ENCODE peak calls at places on chromosome 6, in six cellular contexts. S is HAP-1; V is fibroblast of lung; E is breast epithelium; R is cardiac muscle cell; H is CD4-positive, CD25-positive, alpha-beta regulatory T cell. U is an unnamed sample. For H3K9me3 and H3K4me1, the result is how much of the 10 kb centered on the place peaks cover.

GRCh38 chr6:42158011-42158410 is 15.2 kb upstream of the GUCA1A start:
- DNase-seq in S (no peak), V (peak), E (no peak), R (peak), H (no peak), U (no peak)

GRCh38 chr6:67292169-67292568 is 1342.9 kb upstream of the ADGRB3 start:
- DNase-seq in S (no peak), V (no peak), E (no peak), R (no peak), H (no peak), U (no peak)

GRCh38 chr6:109795994-109796555 is 105.0 kb downstream of the FIG4 start:
- DNase-seq in S (no peak), V (no peak), E (no peak), R (peak), H (no peak), U (no peak)

GRCh38 chr6:37099442-37099841 is 70.5 kb upstream of the PIM1 start:
- DNase-seq in S (no peak), V (no peak), E (no peak), R (no peak), H (no peak), U (no peak)

GRCh38 chr6:155943635-155944034 is 488.0 kb upstream of the NOX3 start:
- DNase-seq in S (no peak), V (peak), E (no peak), R (no peak), H (no peak), U (no peak)

GRCh38 chr6:169342655-169343054 is 89.0 kb upstream of the THBS2 start:
- DNase-seq in S (no peak), V (no peak), E (no peak), R (no peak), H (no peak), U (no peak)

GRCh38 chr6:110389689-110390382 is 25.5 kb downstream of the DDO start:
- DNase-seq in S (no peak), V (no peak), E (no peak), R (no peak), H (no peak), U (no peak)

GRCh38 chr6:33375143-33375649 is 16.4 kb upstream of the KIFC1 start:
- DNase-seq in S (no peak), V (peak), E (peak), R (peak), H (no peak), U (no peak)

GRCh38 chr6:438634-439170 is 47.1 kb downstream of the IRF4 start:
- DNase-seq in S (no peak), V (no peak), E (no peak), R (no peak), H (no peak), U (no peak)

GRCh38 chr6:160930547-160931377 is 60.8 kb upstream of the MAP3K4 start:
- DNase-seq in S (peak), V (peak), E (peak), R (peak), H (peak), U (peak)

GRCh38 chr6:30287139-30287538 is 39.6 kb upstream of the TRIM39 start:
- DNase-seq in S (no peak), V (no peak), E (no peak), R (no peak), H (no peak), U (no peak)
- H3K9me3 ChIP-seq in S (under half), V (under half), E (under half), R (under half), H (half or more), U (under half)

DNA sequence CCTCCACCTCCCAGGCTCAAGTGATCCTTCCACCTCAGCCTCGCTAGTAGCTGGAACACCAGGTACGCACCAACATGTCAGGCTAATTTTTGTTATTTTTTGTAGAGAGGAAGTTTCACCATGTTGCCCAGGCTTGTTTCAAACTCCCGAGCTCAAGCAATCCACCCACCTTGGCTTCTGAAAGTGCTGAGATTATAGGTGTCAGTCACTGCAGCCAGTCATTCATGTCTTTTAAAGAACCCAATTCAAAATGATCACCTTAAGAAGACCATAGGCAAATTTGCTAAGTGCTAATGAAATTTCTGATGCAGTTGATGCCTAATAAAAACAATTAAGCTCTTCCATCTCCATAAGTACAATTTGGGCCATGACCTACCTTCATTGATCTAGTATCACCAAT is 2.6 kb upstream of the VNN2 start:
- DNase-seq in S (no peak), V (no peak), E (no peak), R (no peak), H (no peak), U (no peak)
- H3K4me1 ChIP-seq in S (under half), V (under half), E (under half), R (under half), H (under half), U (under half)

GRCh38 chr6:27441001-27441400 is 31.9 kb downstream of the ZNF184 start:
- DNase-seq in S (no peak), V (no peak), E (no peak), R (no peak), H (no peak), U (no peak)

GRCh38 chr6:27433714-27434113 is 39.2 kb downstream of the ZNF184 start:
- DNase-seq in S (no peak), V (no peak), E (no peak), R (no peak), H (no peak), U (no peak)

GRCh38 chr6:27442932-27443331 is 30.0 kb downstream of the ZNF184 start:
- DNase-seq in S (no peak), V (no peak), E (no peak), R (no peak), H (no peak), U (no peak)

DNA sequence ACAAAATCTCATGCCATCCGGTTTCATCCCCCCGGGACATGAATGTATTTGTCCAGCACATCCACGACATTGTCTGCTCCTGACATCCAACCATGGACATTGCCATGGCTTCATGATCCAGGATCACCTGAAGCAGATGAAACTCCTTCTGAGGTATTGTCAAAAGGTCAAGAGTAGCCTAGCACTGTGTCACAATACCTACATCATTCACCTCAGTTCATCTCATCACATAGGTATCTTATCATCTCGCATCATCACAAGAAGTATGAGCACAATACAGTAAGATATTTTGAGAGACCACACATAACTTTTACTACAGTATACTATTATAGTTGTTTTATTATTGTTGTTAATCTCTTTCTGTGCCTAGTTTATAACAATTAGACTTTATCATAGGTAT is 33.5 kb downstream of the ZNF184 start:
- DNase-seq in S (no peak), V (no peak), E (no peak), R (no peak), H (no peak), U (no peak)
- H3K9me3 ChIP-seq in S (under half), V (under half), E (under half), R (under half), H (under half), U (under half)

GRCh38 chr6:158323561-158323958 is 11.3 kb downstream of the TULP4 start:
- DNase-seq in S (no peak), V (no peak), E (no peak), R (no peak), H (no peak), U (no peak)

GRCh38 chr6:158322724-158323560 is 10.7 kb downstream of the TULP4 start:
- DNase-seq in S (no peak), V (peak), E (no peak), R (peak), H (no peak), U (no peak)

GRCh38 chr6:158324136-158324535 is 11.9 kb downstream of the TULP4 start:
- DNase-seq in S (no peak), V (no peak), E (no peak), R (no peak), H (no peak), U (no peak)

GRCh38 chr6:158321960-158322359 is 9.7 kb downstream of the TULP4 start:
- DNase-seq in S (no peak), V (peak), E (no peak), R (peak), H (no peak), U (no peak)

DNA sequence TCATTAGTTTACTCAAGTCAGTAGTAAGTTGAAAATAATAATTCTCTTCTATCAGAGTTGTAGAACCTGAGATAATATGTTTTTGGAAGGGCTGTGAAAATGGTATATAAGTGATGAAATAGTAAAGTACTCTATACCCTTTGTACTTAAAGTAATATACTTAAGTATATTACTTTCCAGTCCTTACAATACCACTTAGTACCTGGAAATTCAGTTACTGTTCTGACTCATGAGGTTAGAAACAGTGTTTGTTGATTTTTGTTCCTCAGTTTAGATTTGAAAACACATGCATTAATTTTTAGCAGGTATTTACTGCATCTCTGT is 10.1 kb downstream of the TULP4 start:
- DNase-seq in S (no peak), V (no peak), E (no peak), R (no peak), H (no peak), U (no peak)
- H3K4me1 ChIP-seq in S (under half), V (under half), E (under half), R (under half), H (under half), U (under half)